ENCODE peak calls at places on chromosomes 11 and 22, in ten cellular contexts. Y, Q, W, S, P, F, I, V, T and L are unnamed samples.
A peak's percentile ranks its signal among the peaks of the same experiment; 100 is the strongest.

GRCh38 chr11:72426758-72427157 is 7.6 kb downstream of the CLPB start:
- DNase-seq in Y (no peak), Q (no peak), W (no peak), S (no peak), P (no peak), F (no peak), I (no peak), V (no peak), T (no peak), L (no peak)

GRCh38 chr11:130465259-130465658 is 16.8 kb downstream of the ADAMTS15 start:
- DNase-seq in Y (no peak), Q (no peak), W (no peak), S (no peak), P (no peak), F (no peak), I (no peak), V (no peak), T (no peak), L (no peak)

GRCh38 chr11:57414612-57415212 is 12.2 kb downstream of the SLC43A3 start:
- DNase-seq in Y (no peak), Q (no peak), W (no peak), S (no peak), P (no peak), F (no peak), I (no peak), V (no peak), T (no peak), L (no peak)

GRCh38 chr11:84260862-84261261 is 974.7 kb upstream of the CCDC90B start:
- DNase-seq in Y (no peak), Q (no peak), W (no peak), S (no peak), P (no peak), F (no peak), I (no peak), V (no peak), T (no peak), L (no peak)

GRCh38 chr22:29626497-29627195 is 23.2 kb downstream of the NF2 start:
- DNase-seq in Y (peak; percentile 92), Q (peak; percentile 58), W (no peak), S (no peak), P (no peak), F (no peak), I (no peak), V (no peak), T (no peak), L (no peak)

GRCh38 chr22:42720263-42721044 is at the start of gene A4GALT:
- DNase-seq in Y (peak; percentile 21), Q (peak; percentile 85), W (no peak), S (peak; percentile 40), P (peak; percentile 82), F (peak; percentile 65), I (peak; percentile 31), V (peak; percentile 47), T (no peak), L (no peak)

GRCh38 chr11:20112291-20113146 is 47.8 kb downstream of the DBX1 start:
- DNase-seq in Y (peak; percentile 96), Q (peak; percentile 86), W (peak; percentile 79), S (peak; percentile 84), P (no peak), F (no peak), I (peak; percentile 87), V (peak; percentile 46), T (no peak), L (peak; percentile 91)

GRCh38 chr11:119480375-119481020 is 57.5 kb upstream of the THY1 start:
- DNase-seq in Y (no peak), Q (no peak), W (no peak), S (no peak), P (no peak), F (no peak), I (no peak), V (no peak), T (no peak), L (no peak)

GRCh38 chr11:93521086-93521485 is 22.1 kb downstream of the SMCO4 start:
- DNase-seq in Y (no peak), Q (no peak), W (no peak), S (no peak), P (no peak), F (no peak), I (no peak), V (no peak), T (peak; percentile 31), L (no peak)

GRCh38 chr22:40844951-40845350 is 11.5 kb downstream of the ST13 start:
- DNase-seq in Y (no peak), Q (no peak), W (no peak), S (no peak), P (no peak), F (no peak), I (no peak), V (no peak), T (no peak), L (no peak)

GRCh38 chr22:44037519-44038370 is 13.6 kb downstream of the PARVB start:
- DNase-seq in Y (peak; percentile 94), Q (peak; percentile 90), W (peak; percentile 63), S (peak; percentile 46), P (no peak), F (no peak), I (peak; percentile 58), V (no peak), T (no peak), L (peak; percentile 66)

GRCh38 chr11:99505319-99505718 is 484.6 kb downstream of the CNTN5 start:
- DNase-seq in Y (peak; percentile 52), Q (peak; percentile 26), W (no peak), S (no peak), P (no peak), F (no peak), I (no peak), V (no peak), T (no peak), L (no peak)

GRCh38 chr22:48807155-48807554 is 1020.5 kb downstream of the BRD1 start:
- DNase-seq in Y (no peak), Q (no peak), W (no peak), S (no peak), P (no peak), F (no peak), I (no peak), V (no peak), T (no peak), L (no peak)

GRCh38 chr11:109968781-109969180 is 124.4 kb upstream of the ZC3H12C start:
- DNase-seq in Y (no peak), Q (no peak), W (no peak), S (no peak), P (no peak), F (no peak), I (no peak), V (no peak), T (no peak), L (no peak)

GRCh38 chr11:64915366-64915887 is 1.6 kb downstream of the ATG2A start:
- DNase-seq in Y (no peak), Q (no peak), W (no peak), S (no peak), P (no peak), F (no peak), I (no peak), V (no peak), T (no peak), L (no peak)

GRCh38 chr11:123537726-123538125 is 107.7 kb downstream of the GRAMD1B start:
- DNase-seq in Y (no peak), Q (no peak), W (no peak), S (no peak), P (no peak), F (no peak), I (no peak), V (no peak), T (no peak), L (no peak)

GRCh38 chr22:19357270-19358105 is 66.0 kb upstream of the CLTCL1 start:
- DNase-seq in Y (peak; percentile 51), Q (peak; percentile 83), W (no peak), S (no peak), P (no peak), F (no peak), I (no peak), V (peak; percentile 5), T (no peak), L (no peak)

GRCh38 chr22:44816141-44816540 is 63.8 kb downstream of the ARHGAP8 start:
- DNase-seq in Y (no peak), Q (no peak), W (no peak), S (no peak), P (no peak), F (no peak), I (no peak), V (no peak), T (no peak), L (no peak)

GRCh38 chr11:44559207-44559943 is 6.1 kb upstream of the CD82 start:
- DNase-seq in Y (peak; percentile 63), Q (no peak), W (no peak), S (no peak), P (peak; percentile 39), F (peak; percentile 53), I (no peak), V (no peak), T (no peak), L (no peak)

GRCh38 chr22:44698531-44699421 is 3.2 kb upstream of the PRR5 start:
- DNase-seq in Y (peak; percentile 72), Q (peak; percentile 79), W (peak; percentile 59), S (no peak), P (no peak), F (no peak), I (peak; percentile 81), V (no peak), T (no peak), L (no peak)

GRCh38 chr22:16917144-16918003 is 90.6 kb downstream of the GAB4 start:
- DNase-seq in Y (peak; percentile 53), Q (peak; percentile 64), W (peak; percentile 19), S (peak; percentile 18), P (peak; percentile 59), F (peak; percentile 70), I (peak; percentile 77), V (peak; percentile 80), T (peak; percentile 56), L (peak; percentile 65)

GRCh38 chr11:118046051-118046963 is 30.6 kb upstream of the TMPRSS4 start:
- DNase-seq in Y (no peak), Q (no peak), W (no peak), S (no peak), P (no peak), F (no peak), I (no peak), V (no peak), T (peak; percentile 70), L (no peak)

GRCh38 chr11:85724750-85725465 is 38.9 kb upstream of the CCDC89 start:
- DNase-seq in Y (no peak), Q (no peak), W (no peak), S (no peak), P (no peak), F (no peak), I (no peak), V (no peak), T (no peak), L (no peak)

GRCh38 chr11:126890561-126890960 is 110.0 kb downstream of the KIRREL3 start:
- DNase-seq in Y (no peak), Q (no peak), W (no peak), S (no peak), P (no peak), F (no peak), I (no peak), V (peak; percentile 12), T (no peak), L (no peak)

GRCh38 chr11:66844496-66845142 is 1.4 kb downstream of the RCE1 start:
- DNase-seq in Y (no peak), Q (no peak), W (no peak), S (no peak), P (no peak), F (no peak), I (no peak), V (no peak), T (no peak), L (no peak)

GRCh38 chr11:127895776-127896175 is 691.6 kb downstream of the ETS1 start:
- DNase-seq in Y (no peak), Q (no peak), W (no peak), S (no peak), P (no peak), F (no peak), I (no peak), V (no peak), T (no peak), L (no peak)

GRCh38 chr11:110312670-110313069 is 16.3 kb upstream of the RDX start:
- DNase-seq in Y (no peak), Q (no peak), W (no peak), S (no peak), P (no peak), F (no peak), I (no peak), V (no peak), T (no peak), L (no peak)

GRCh38 chr11:46489668-46490560 is 98.3 kb upstream of the CHRM4 start:
- DNase-seq in Y (peak; percentile 71), Q (peak; percentile 31), W (no peak), S (no peak), P (peak; percentile 43), F (peak; percentile 62), I (peak; percentile 64), V (peak; percentile 58), T (peak; percentile 58), L (peak; percentile 56)